ENCODE peak calls at places on chromosomes 4 and X, in five cellular contexts. One of them, this sample, is unnamed.

GRCh38 chr4:11614426-11614825 is 185.7 kb upstream of the HS3ST1 start:
- DNase-seq in germinal center: no peak
- DNase-seq in OCI-LY7: no peak
- DNase-seq in colonic mucosa: no peak
- DNase-seq in CD8-positive, alpha-beta T cell: no peak
- DNase-seq in this sample: no peak

GRCh38 chr4:87353592-87353991 is 30.9 kb upstream of the HSD17B13 start:
- DNase-seq in germinal center: peak; percentile 33
- DNase-seq in CD8-positive, alpha-beta T cell: peak; percentile 59
- DNase-seq in colonic mucosa: no peak
- DNase-seq in OCI-LY7: peak; percentile 50
- DNase-seq in this sample: peak; percentile 51

GRCh38 chr4:151407466-151408379 is 1.3 kb upstream of the FHIP1A start:
- DNase-seq in CD8-positive, alpha-beta T cell: peak; percentile 8
- DNase-seq in germinal center: peak; percentile 29
- DNase-seq in OCI-LY7: no peak
- DNase-seq in colonic mucosa: peak; percentile 63
- DNase-seq in this sample: no peak

GRCh38 chr4:110589297-110589696 is 33.6 kb downstream of the PITX2 start:
- DNase-seq in colonic mucosa: no peak
- DNase-seq in CD8-positive, alpha-beta T cell: no peak
- DNase-seq in OCI-LY7: no peak
- DNase-seq in germinal center: no peak
- DNase-seq in this sample: no peak

GRCh38 chrX:77953708-77954107 is 15.7 kb downstream of the PGAM4 start:
- DNase-seq in colonic mucosa: no peak
- DNase-seq in OCI-LY7: no peak
- DNase-seq in CD8-positive, alpha-beta T cell: no peak
- DNase-seq in germinal center: no peak
- DNase-seq in this sample: peak; percentile 7

GRCh38 chr4:1540601-1541375 is 134.5 kb upstream of the NKX1-1 start:
- DNase-seq in germinal center: no peak
- DNase-seq in colonic mucosa: no peak
- DNase-seq in CD8-positive, alpha-beta T cell: no peak
- DNase-seq in OCI-LY7: no peak
- DNase-seq in this sample: no peak

GRCh38 chr4:60814549-60814948 is 385.6 kb upstream of the ADGRL3 start:
- DNase-seq in colonic mucosa: no peak
- DNase-seq in CD8-positive, alpha-beta T cell: no peak
- DNase-seq in germinal center: no peak
- DNase-seq in OCI-LY7: no peak
- DNase-seq in this sample: no peak

GRCh38 chr4:106365613-106366012 is 3.0 kb downstream of the GIMD1 start:
- DNase-seq in colonic mucosa: no peak
- DNase-seq in germinal center: no peak
- DNase-seq in CD8-positive, alpha-beta T cell: no peak
- DNase-seq in OCI-LY7: no peak
- DNase-seq in this sample: peak; percentile 87

GRCh38 chrX:82141942-82142341 is 940.0 kb downstream of the SH3BGRL start:
- DNase-seq in CD8-positive, alpha-beta T cell: no peak
- DNase-seq in OCI-LY7: no peak
- DNase-seq in colonic mucosa: no peak
- DNase-seq in germinal center: no peak
- DNase-seq in this sample: no peak

GRCh38 chr4:10203851-10204250 is 87.3 kb upstream of the WDR1 start:
- DNase-seq in germinal center: peak; percentile 0
- DNase-seq in colonic mucosa: peak; percentile 7
- DNase-seq in OCI-LY7: no peak
- DNase-seq in CD8-positive, alpha-beta T cell: no peak
- DNase-seq in this sample: no peak

GRCh38 chr4:4417886-4418285 is 31.0 kb downstream of the NSG1 start:
- DNase-seq in OCI-LY7: no peak
- DNase-seq in germinal center: no peak
- DNase-seq in CD8-positive, alpha-beta T cell: no peak
- DNase-seq in colonic mucosa: no peak
- DNase-seq in this sample: no peak

GRCh38 chr4:185912779-185913178 is 100.8 kb upstream of the SORBS2 start:
- DNase-seq in OCI-LY7: no peak
- DNase-seq in colonic mucosa: no peak
- DNase-seq in germinal center: no peak
- DNase-seq in CD8-positive, alpha-beta T cell: no peak
- DNase-seq in this sample: peak; percentile 10

GRCh38 chr4:169254546-169254983 is 16.2 kb downstream of the SH3RF1 start:
- DNase-seq in colonic mucosa: peak; percentile 42
- DNase-seq in CD8-positive, alpha-beta T cell: no peak
- DNase-seq in germinal center: no peak
- DNase-seq in OCI-LY7: no peak
- DNase-seq in this sample: peak; percentile 90

GRCh38 chrX:84187501-84188319 is at the start of gene RPS6KA6:
- DNase-seq in germinal center: peak; percentile 5
- DNase-seq in CD8-positive, alpha-beta T cell: no peak
- DNase-seq in OCI-LY7: no peak
- DNase-seq in colonic mucosa: peak; percentile 24
- DNase-seq in this sample: peak; percentile 55

GRCh38 chrX:20382518-20383291 is 116.0 kb upstream of the RPS6KA3 start:
- DNase-seq in germinal center: no peak
- DNase-seq in CD8-positive, alpha-beta T cell: no peak
- DNase-seq in OCI-LY7: no peak
- DNase-seq in colonic mucosa: no peak
- DNase-seq in this sample: peak; percentile 29

GRCh38 chrX:82163701-82164100 is 961.8 kb downstream of the SH3BGRL start:
- DNase-seq in colonic mucosa: no peak
- DNase-seq in OCI-LY7: no peak
- DNase-seq in germinal center: no peak
- DNase-seq in CD8-positive, alpha-beta T cell: no peak
- DNase-seq in this sample: no peak

GRCh38 chrX:77432998-77433397 is 14.2 kb upstream of the FGF16 start:
- DNase-seq in germinal center: no peak
- DNase-seq in OCI-LY7: no peak
- DNase-seq in colonic mucosa: no peak
- DNase-seq in CD8-positive, alpha-beta T cell: no peak
- DNase-seq in this sample: no peak

GRCh38 chrX:110706446-110706845 is 89.2 kb downstream of the CHRDL1 start:
- DNase-seq in colonic mucosa: no peak
- DNase-seq in germinal center: no peak
- DNase-seq in CD8-positive, alpha-beta T cell: no peak
- DNase-seq in OCI-LY7: no peak
- DNase-seq in this sample: no peak

GRCh38 chr4:128427832-128428366 is 140.3 kb upstream of the PGRMC2 start:
- DNase-seq in germinal center: no peak
- DNase-seq in OCI-LY7: no peak
- DNase-seq in colonic mucosa: peak; percentile 57
- DNase-seq in CD8-positive, alpha-beta T cell: no peak
- DNase-seq in this sample: peak; percentile 77

GRCh38 chrX:136616987-136617685 is 30.8 kb upstream of the CD40LG start:
- DNase-seq in OCI-LY7: no peak
- DNase-seq in colonic mucosa: no peak
- DNase-seq in CD8-positive, alpha-beta T cell: no peak
- DNase-seq in germinal center: peak; percentile 17
- DNase-seq in this sample: no peak

GRCh38 chrX:41823402-41823801 is 99.4 kb downstream of the GPR82 start:
- DNase-seq in colonic mucosa: peak; percentile 50
- DNase-seq in OCI-LY7: no peak
- DNase-seq in CD8-positive, alpha-beta T cell: no peak
- DNase-seq in germinal center: no peak
- DNase-seq in this sample: no peak

GRCh38 chr4:143358419-143358818 is 21.7 kb downstream of the GAB1 start:
- DNase-seq in CD8-positive, alpha-beta T cell: no peak
- DNase-seq in OCI-LY7: no peak
- DNase-seq in germinal center: no peak
- DNase-seq in colonic mucosa: no peak
- DNase-seq in this sample: no peak

GRCh38 chrX:154730271-154730883 is 20.5 kb downstream of the GAB3 start:
- DNase-seq in CD8-positive, alpha-beta T cell: no peak
- DNase-seq in germinal center: no peak
- DNase-seq in colonic mucosa: no peak
- DNase-seq in OCI-LY7: no peak
- DNase-seq in this sample: peak; percentile 61

GRCh38 chrX:119826399-119826959 is 26.3 kb downstream of the UPF3B start:
- DNase-seq in OCI-LY7: no peak
- DNase-seq in germinal center: no peak
- DNase-seq in CD8-positive, alpha-beta T cell: no peak
- DNase-seq in colonic mucosa: no peak
- DNase-seq in this sample: peak; percentile 37

GRCh38 chrX:112147206-112147605 is 64.6 kb upstream of the TRPC5 start:
- DNase-seq in germinal center: no peak
- DNase-seq in colonic mucosa: no peak
- DNase-seq in CD8-positive, alpha-beta T cell: no peak
- DNase-seq in OCI-LY7: peak; percentile 2
- DNase-seq in this sample: no peak

GRCh38 chr4:61200991-61201526 is 933 bp downstream of the ADGRL3 start:
- DNase-seq in OCI-LY7: no peak
- DNase-seq in germinal center: no peak
- DNase-seq in colonic mucosa: no peak
- DNase-seq in CD8-positive, alpha-beta T cell: no peak
- DNase-seq in this sample: peak; percentile 17

GRCh38 chr4:118909173-118909956 is 20.7 kb downstream of the SYNPO2 start:
- DNase-seq in germinal center: no peak
- DNase-seq in colonic mucosa: no peak
- DNase-seq in OCI-LY7: no peak
- DNase-seq in CD8-positive, alpha-beta T cell: no peak
- DNase-seq in this sample: no peak

GRCh38 chr4:109207060-109207459 is 95.4 kb downstream of the COL25A1 start:
- DNase-seq in OCI-LY7: no peak
- DNase-seq in germinal center: no peak
- DNase-seq in colonic mucosa: no peak
- DNase-seq in CD8-positive, alpha-beta T cell: no peak
- DNase-seq in this sample: peak; percentile 45

GRCh38 chr4:90528551-90528950 is 401.4 kb downstream of the CCSER1 start:
- DNase-seq in colonic mucosa: no peak
- DNase-seq in OCI-LY7: no peak
- DNase-seq in germinal center: no peak
- DNase-seq in CD8-positive, alpha-beta T cell: no peak
- DNase-seq in this sample: no peak

GRCh38 chrX:154607370-154607769 is 11.7 kb downstream of the CTAG1B start:
- DNase-seq in OCI-LY7: no peak
- DNase-seq in CD8-positive, alpha-beta T cell: no peak
- DNase-seq in germinal center: no peak
- DNase-seq in colonic mucosa: no peak
- DNase-seq in this sample: no peak

GRCh38 chr4:13543091-13543581 is 1.2 kb downstream of the NKX3-2 start:
- DNase-seq in germinal center: no peak
- DNase-seq in colonic mucosa: no peak
- DNase-seq in CD8-positive, alpha-beta T cell: no peak
- DNase-seq in OCI-LY7: no peak
- DNase-seq in this sample: no peak

This sample was measured in EL.